ENCODE peak calls at places on chromosome 13, in six cellular contexts. G is fibroblast of mammary gland, Y is psoas muscle, Q is brain microvascular endothelial cell, B is OCI-LY7, K is A549. W is an unnamed sample.

GRCh38 chr13:26919311-26919710 is 158.7 kb upstream of the GPR12 start:
- DNase-seq in G (peak; percentile 16), Y (no peak), Q (no peak), B (no peak), K (no peak), W (no peak)

GRCh38 chr13:105031306-105031705 is 1504.2 kb downstream of the EFNB2 start:
- DNase-seq in G (no peak), Y (no peak), Q (no peak), B (no peak), K (no peak), W (no peak)

GRCh38 chr13:49220035-49220855 is at the start of gene MLNR:
- DNase-seq in G (peak; percentile 33), Y (peak; percentile 28), Q (no peak), B (no peak), K (peak; percentile 67), W (no peak)

GRCh38 chr13:40483601-40484000 is 182.8 kb downstream of the FOXO1 start:
- DNase-seq in G (no peak), Y (no peak), Q (no peak), B (peak; percentile 73), K (no peak), W (no peak)

GRCh38 chr13:94371855-94372254 is 107.6 kb downstream of the DCT start:
- DNase-seq in G (no peak), Y (no peak), Q (no peak), B (no peak), K (no peak), W (no peak)

GRCh38 chr13:41670873-41671443 is 213.6 kb downstream of the RGCC start:
- DNase-seq in G (no peak), Y (no peak), Q (no peak), B (no peak), K (no peak), W (no peak)

GRCh38 chr13:107964356-107964755 is 251.0 kb downstream of the LIG4 start:
- DNase-seq in G (no peak), Y (no peak), Q (no peak), B (no peak), K (no peak), W (no peak)

GRCh38 chr13:86585826-86586225 is 786.6 kb upstream of the SLITRK6 start:
- DNase-seq in G (peak; percentile 87), Y (no peak), Q (no peak), B (no peak), K (no peak), W (peak; percentile 17)

GRCh38 chr13:41651413-41652068 is 194.2 kb downstream of the RGCC start:
- DNase-seq in G (no peak), Y (no peak), Q (no peak), B (no peak), K (no peak), W (peak; percentile 35)

GRCh38 chr13:54607421-54607820 is 1578.8 kb downstream of the OLFM4 start:
- DNase-seq in G (no peak), Y (no peak), Q (no peak), B (no peak), K (no peak), W (no peak)

GRCh38 chr13:97429681-97430081 is 4.3 kb upstream of the RAP2A start:
- DNase-seq in G (peak; percentile 77), Y (no peak), Q (no peak), B (no peak), K (no peak), W (peak; percentile 63)

GRCh38 chr13:74098077-74098476 is 36.1 kb downstream of the KLF12 start:
- DNase-seq in G (no peak), Y (no peak), Q (no peak), B (no peak), K (no peak), W (no peak)

GRCh38 chr13:28494537-28494860 is 429 bp downstream of the FLT1 start:
- DNase-seq in G (no peak), Y (no peak), Q (no peak), B (no peak), K (no peak), W (no peak)

GRCh38 chr13:38763446-38764381 is 76.8 kb downstream of the FREM2 start:
- DNase-seq in G (peak; percentile 43), Y (no peak), Q (peak; percentile 28), B (peak; percentile 2), K (peak; percentile 1), W (no peak)

GRCh38 chr13:99382428-99383133 is 75.4 kb upstream of the GPR183 start:
- DNase-seq in G (no peak), Y (no peak), Q (no peak), B (no peak), K (no peak), W (no peak)

GRCh38 chr13:104408733-104409132 is 1342.5 kb upstream of the SLC10A2 start:
- DNase-seq in G (no peak), Y (no peak), Q (no peak), B (no peak), K (no peak), W (no peak)

GRCh38 chr13:41707192-41707858 is 250.0 kb downstream of the RGCC start:
- DNase-seq in G (peak; percentile 43), Y (no peak), Q (no peak), B (no peak), K (no peak), W (no peak)

GRCh38 chr13:87954116-87954515 is 282.9 kb downstream of the SLITRK5 start:
- DNase-seq in G (peak; percentile 3), Y (no peak), Q (no peak), B (no peak), K (no peak), W (no peak)

GRCh38 chr13:49938274-49938673 is 2.1 kb upstream of the SPRYD7 start:
- DNase-seq in G (no peak), Y (no peak), Q (no peak), B (peak; percentile 83), K (no peak), W (no peak)

GRCh38 chr13:79745141-79745540 is 264.2 kb downstream of the NDFIP2 start:
- DNase-seq in G (no peak), Y (no peak), Q (no peak), B (no peak), K (no peak), W (no peak)

GRCh38 chr13:48234652-48235099 is 1.7 kb downstream of the ITM2B start:
- DNase-seq in G (no peak), Y (no peak), Q (no peak), B (no peak), K (no peak), W (no peak)

GRCh38 chr13:51518847-51519246 is 65.4 kb upstream of the WDFY2 start:
- DNase-seq in G (peak; percentile 80), Y (no peak), Q (peak; percentile 37), B (no peak), K (no peak), W (peak; percentile 71)

GRCh38 chr13:99432637-99433542 is 68.4 kb upstream of the TM9SF2 start:
- DNase-seq in G (peak; percentile 80), Y (peak; percentile 73), Q (peak; percentile 84), B (peak; percentile 28), K (peak; percentile 60), W (peak; percentile 78)

GRCh38 chr13:76711515-76712182 is 174.6 kb downstream of the KCTD12 start:
- DNase-seq in G (peak; percentile 91), Y (peak; percentile 15), Q (peak; percentile 77), B (no peak), K (no peak), W (peak; percentile 77)

GRCh38 chr13:80957019-80957650 is 616.2 kb upstream of the SPRY2 start:
- DNase-seq in G (no peak), Y (no peak), Q (no peak), B (no peak), K (no peak), W (no peak)

GRCh38 chr13:34750078-34750703 is 191.9 kb upstream of the NBEA start:
- DNase-seq in G (no peak), Y (no peak), Q (no peak), B (no peak), K (no peak), W (no peak)

GRCh38 chr13:91058066-91058465 is 289.4 kb upstream of the MIR17HG start:
- DNase-seq in G (no peak), Y (no peak), Q (peak; percentile 1), B (no peak), K (no peak), W (no peak)

GRCh38 chr13:24274452-24274971 is 34.9 kb upstream of the C1QTNF9 start:
- DNase-seq in G (no peak), Y (no peak), Q (no peak), B (peak; percentile 5), K (no peak), W (no peak)

GRCh38 chr13:65677906-65678305 is 1552.2 kb downstream of the PCDH9 start:
- DNase-seq in G (peak; percentile 25), Y (no peak), Q (no peak), B (no peak), K (no peak), W (peak; percentile 20)

GRCh38 chr13:93249259-93249917 is 22.8 kb downstream of the GPC6 start:
- DNase-seq in G (peak; percentile 93), Y (no peak), Q (peak; percentile 92), B (no peak), K (no peak), W (peak; percentile 83)

GRCh38 chr13:39100996-39101751 is 62.9 kb downstream of the NHLRC3 start:
- DNase-seq in G (no peak), Y (no peak), Q (no peak), B (no peak), K (no peak), W (no peak)

GRCh38 chr13:110017379-110017778 is 231.0 kb upstream of the IRS2 start:
- DNase-seq in G (peak; percentile 93), Y (no peak), Q (peak; percentile 84), B (no peak), K (peak; percentile 66), W (peak; percentile 92)
- H3K4me3 ChIP-seq in G (no peak overlapping the region), Y (no peak overlapping the region), Q (no peak overlapping the region), B (no peak overlapping the region), K (no peak overlapping the region), W (no peak overlapping the region)

GRCh38 chr13:36848228-36848982 is 29.4 kb downstream of the RFXAP start:
- DNase-seq in G (peak; percentile 24), Y (no peak), Q (peak; percentile 14), B (peak; percentile 29), K (no peak), W (no peak)
- TF ChIP-seq CTCF in G (peak; percentile 33), Y (no peak), Q (peak; percentile 51), B (peak; percentile 72), K (no peak), W (peak; percentile 8)

GRCh38 chr13:75220238-75220542 is 261.8 kb downstream of the TBC1D4 start:
- DNase-seq in G (no peak), Y (no peak), Q (no peak), B (no peak), K (no peak), W (no peak)

GRCh38 chr13:75217949-75218348 is 264.0 kb downstream of the TBC1D4 start:
- DNase-seq in G (peak; percentile 40), Y (no peak), Q (peak; percentile 36), B (no peak), K (no peak), W (peak; percentile 28)

GRCh38 chr13:75223981-75224742 is 257.8 kb downstream of the TBC1D4 start:
- DNase-seq in G (no peak), Y (no peak), Q (no peak), B (no peak), K (no peak), W (peak; percentile 15)

GRCh38 chr13:75222031-75222430 is 259.9 kb downstream of the TBC1D4 start:
- DNase-seq in G (peak; percentile 82), Y (no peak), Q (no peak), B (no peak), K (no peak), W (peak; percentile 79)

GRCh38 chr13:75219479-75220237 is 262.3 kb downstream of the TBC1D4 start:
- DNase-seq in G (peak; percentile 66), Y (peak; percentile 77), Q (peak; percentile 75), B (peak; percentile 66), K (peak; percentile 58), W (peak; percentile 66)
- H3K4me3 ChIP-seq in G (peak overlapping the region; percentile 25), Y (peak overlapping the region; percentile 56), Q (peak overlapping the region; percentile 35), B (no peak overlapping the region), K (peak overlapping the region; percentile 37), W (peak overlapping the region; percentile 32)

GRCh38 chr13:113758651-113759524 is at the start of gene TMEM255B:
- DNase-seq in G (peak; percentile 49), Y (peak; percentile 85), Q (peak; percentile 54), B (no peak), K (peak; percentile 88), W (peak; percentile 91)
- TF ChIP-seq CTCF in G (no peak), Y (peak; percentile 39), Q (peak; percentile 3), B (no peak), K (peak; percentile 7), W (no peak)